ENCODE peak calls at places on chromosomes 5 and 9, in nine cellular contexts. One of them, this sample, is unnamed.

GRCh38 chr5:88954511-88954910 is 71.5 kb upstream of the MEF2C start:
- DNase-seq in stimulated activated CD8-positive, alpha-beta memory T cell treated with anti-CD3 and anti-CD28 coated beads, Interleukin-7, amount 100 ng/mL, for 1 hour: no peak
- DNase-seq in stimulated activated naive CD4-positive, alpha-beta T cell: no peak
- DNase-seq in GM20000: no peak
- DNase-seq in NCI-H1694: no peak
- DNase-seq in hippocampal formation: no peak
- DNase-seq in H9: no peak
- DNase-seq in activated gamma-delta T cell treated with anti-CD3 and anti-CD28 coated beads, Interleukin-2, amount 50 U/mL, for 16 hours: no peak
- DNase-seq in tibial artery: no peak
- DNase-seq in this sample: no peak

GRCh38 chr5:55232985-55233928 is at the start of gene CCNO:
- DNase-seq in stimulated activated naive CD4-positive, alpha-beta T cell: peak
- DNase-seq in activated gamma-delta T cell treated with anti-CD3 and anti-CD28 coated beads, Interleukin-2, amount 50 U/mL, for 16 hours: no peak
- DNase-seq in GM20000: peak
- DNase-seq in tibial artery: peak
- DNase-seq in NCI-H1694: peak
- DNase-seq in H9: peak
- DNase-seq in stimulated activated CD8-positive, alpha-beta memory T cell treated with anti-CD3 and anti-CD28 coated beads, Interleukin-7, amount 100 ng/mL, for 1 hour: no peak
- DNase-seq in hippocampal formation: no peak
- DNase-seq in this sample: peak

GRCh38 chr5:145797336-145797735 is 37.8 kb downstream of the PRELID2 start:
- DNase-seq in tibial artery: no peak
- DNase-seq in hippocampal formation: no peak
- DNase-seq in NCI-H1694: no peak
- DNase-seq in stimulated activated CD8-positive, alpha-beta memory T cell treated with anti-CD3 and anti-CD28 coated beads, Interleukin-7, amount 100 ng/mL, for 1 hour: no peak
- DNase-seq in H9: no peak
- DNase-seq in GM20000: no peak
- DNase-seq in stimulated activated naive CD4-positive, alpha-beta T cell: no peak
- DNase-seq in activated gamma-delta T cell treated with anti-CD3 and anti-CD28 coated beads, Interleukin-2, amount 50 U/mL, for 16 hours: no peak
- DNase-seq in this sample: no peak

GRCh38 chr5:93189707-93190120 is 391.3 kb downstream of the NR2F1-AS1 start:
- DNase-seq in stimulated activated naive CD4-positive, alpha-beta T cell: no peak
- DNase-seq in hippocampal formation: no peak
- DNase-seq in GM20000: no peak
- DNase-seq in activated gamma-delta T cell treated with anti-CD3 and anti-CD28 coated beads, Interleukin-2, amount 50 U/mL, for 16 hours: no peak
- DNase-seq in tibial artery: no peak
- DNase-seq in NCI-H1694: no peak
- DNase-seq in H9: no peak
- DNase-seq in stimulated activated CD8-positive, alpha-beta memory T cell treated with anti-CD3 and anti-CD28 coated beads, Interleukin-7, amount 100 ng/mL, for 1 hour: no peak
- DNase-seq in this sample: no peak

GRCh38 chr5:150112211-150113046 is 26.1 kb upstream of the CSF1R start:
- DNase-seq in NCI-H1694: no peak
- DNase-seq in tibial artery: peak
- DNase-seq in hippocampal formation: no peak
- DNase-seq in activated gamma-delta T cell treated with anti-CD3 and anti-CD28 coated beads, Interleukin-2, amount 50 U/mL, for 16 hours: no peak
- DNase-seq in GM20000: peak
- DNase-seq in stimulated activated naive CD4-positive, alpha-beta T cell: no peak
- DNase-seq in H9: peak
- DNase-seq in stimulated activated CD8-positive, alpha-beta memory T cell treated with anti-CD3 and anti-CD28 coated beads, Interleukin-7, amount 100 ng/mL, for 1 hour: no peak
- DNase-seq in this sample: peak

GRCh38 chr9:5800969-5801738 is 31.8 kb downstream of the ERMP1 start:
- DNase-seq in H9: no peak
- DNase-seq in activated gamma-delta T cell treated with anti-CD3 and anti-CD28 coated beads, Interleukin-2, amount 50 U/mL, for 16 hours: no peak
- DNase-seq in hippocampal formation: no peak
- DNase-seq in tibial artery: no peak
- DNase-seq in stimulated activated naive CD4-positive, alpha-beta T cell: no peak
- DNase-seq in NCI-H1694: no peak
- DNase-seq in stimulated activated CD8-positive, alpha-beta memory T cell treated with anti-CD3 and anti-CD28 coated beads, Interleukin-7, amount 100 ng/mL, for 1 hour: no peak
- DNase-seq in GM20000: no peak
- DNase-seq in this sample: no peak

GRCh38 chr5:111667128-111667756 is 89.8 kb downstream of the NREP start:
- DNase-seq in GM20000: peak
- DNase-seq in stimulated activated CD8-positive, alpha-beta memory T cell treated with anti-CD3 and anti-CD28 coated beads, Interleukin-7, amount 100 ng/mL, for 1 hour: no peak
- DNase-seq in stimulated activated naive CD4-positive, alpha-beta T cell: no peak
- DNase-seq in hippocampal formation: no peak
- DNase-seq in activated gamma-delta T cell treated with anti-CD3 and anti-CD28 coated beads, Interleukin-2, amount 50 U/mL, for 16 hours: no peak
- DNase-seq in H9: no peak
- DNase-seq in tibial artery: no peak
- DNase-seq in NCI-H1694: no peak
- DNase-seq in this sample: peak

GRCh38 chr5:172076783-172077244 is 70.4 kb upstream of the FBXW11 start:
- DNase-seq in activated gamma-delta T cell treated with anti-CD3 and anti-CD28 coated beads, Interleukin-2, amount 50 U/mL, for 16 hours: no peak
- DNase-seq in NCI-H1694: no peak
- DNase-seq in hippocampal formation: no peak
- DNase-seq in stimulated activated naive CD4-positive, alpha-beta T cell: no peak
- DNase-seq in GM20000: no peak
- DNase-seq in stimulated activated CD8-positive, alpha-beta memory T cell treated with anti-CD3 and anti-CD28 coated beads, Interleukin-7, amount 100 ng/mL, for 1 hour: no peak
- DNase-seq in tibial artery: no peak
- DNase-seq in H9: peak
- DNase-seq in this sample: no peak

GRCh38 chr9:17520264-17521058 is 58.4 kb upstream of the SH3GL2 start:
- DNase-seq in hippocampal formation: no peak
- DNase-seq in H9: peak
- DNase-seq in stimulated activated CD8-positive, alpha-beta memory T cell treated with anti-CD3 and anti-CD28 coated beads, Interleukin-7, amount 100 ng/mL, for 1 hour: no peak
- DNase-seq in activated gamma-delta T cell treated with anti-CD3 and anti-CD28 coated beads, Interleukin-2, amount 50 U/mL, for 16 hours: no peak
- DNase-seq in tibial artery: no peak
- DNase-seq in GM20000: no peak
- DNase-seq in NCI-H1694: no peak
- DNase-seq in stimulated activated naive CD4-positive, alpha-beta T cell: no peak
- DNase-seq in this sample: no peak

GRCh38 chr9:95513722-95514121 is 3.0 kb downstream of the PTCH1 start:
- DNase-seq in stimulated activated CD8-positive, alpha-beta memory T cell treated with anti-CD3 and anti-CD28 coated beads, Interleukin-7, amount 100 ng/mL, for 1 hour: no peak
- DNase-seq in GM20000: no peak
- DNase-seq in H9: no peak
- DNase-seq in NCI-H1694: no peak
- DNase-seq in hippocampal formation: no peak
- DNase-seq in tibial artery: no peak
- DNase-seq in stimulated activated naive CD4-positive, alpha-beta T cell: no peak
- DNase-seq in activated gamma-delta T cell treated with anti-CD3 and anti-CD28 coated beads, Interleukin-2, amount 50 U/mL, for 16 hours: no peak
- DNase-seq in this sample: no peak

GRCh38 chr9:69121155-69122085 is 52.7 kb upstream of the TJP2 start:
- DNase-seq in GM20000: peak
- DNase-seq in activated gamma-delta T cell treated with anti-CD3 and anti-CD28 coated beads, Interleukin-2, amount 50 U/mL, for 16 hours: no peak
- DNase-seq in hippocampal formation: peak
- DNase-seq in NCI-H1694: no peak
- DNase-seq in H9: peak
- DNase-seq in stimulated activated naive CD4-positive, alpha-beta T cell: no peak
- DNase-seq in tibial artery: peak
- DNase-seq in stimulated activated CD8-positive, alpha-beta memory T cell treated with anti-CD3 and anti-CD28 coated beads, Interleukin-7, amount 100 ng/mL, for 1 hour: no peak
- DNase-seq in this sample: peak